ENCODE peak calls at places on chromosome 21, in seven cellular contexts. Y is Peyer's patch, A is transverse colon, D is stomach, N is breast epithelium, Q is IMR-90, Z is uterus. O is an unnamed sample.

GRCh38 chr21:38171723-38172344 is 85.0 kb upstream of the KCNJ15 start:
- DNase-seq in Y (no peak), A (no peak), D (no peak), N (no peak), Q (peak; percentile 45), Z (no peak), O (no peak)

GRCh38 chr21:8992731-8993174 is 1528.6 kb upstream of the TPTE start:
- DNase-seq in Y (peak; percentile 57), A (no peak), D (no peak), N (no peak), Q (no peak), Z (no peak), O (peak; percentile 96)

GRCh38 chr21:15932681-15933200 is 203.0 kb downstream of the USP25 start:
- DNase-seq in Y (no peak), A (no peak), D (no peak), N (no peak), Q (no peak), Z (no peak), O (no peak)

GRCh38 chr21:29205009-29205408 is 74.6 kb downstream of the MAP3K7CL start:
- DNase-seq in Y (no peak), A (no peak), D (no peak), N (no peak), Q (no peak), Z (no peak), O (no peak)

GRCh38 chr21:37742532-37742931 is 173.7 kb downstream of the KCNJ6 start:
- DNase-seq in Y (no peak), A (no peak), D (no peak), N (no peak), Q (peak; percentile 4), Z (no peak), O (no peak)

GRCh38 chr21:38254970-38255369 is 1.8 kb upstream of the KCNJ15 start:
- DNase-seq in Y (no peak), A (no peak), D (peak; percentile 39), N (no peak), Q (no peak), Z (no peak), O (no peak)

GRCh38 chr21:16116798-16117197 is 387.0 kb downstream of the USP25 start:
- DNase-seq in Y (no peak), A (no peak), D (no peak), N (no peak), Q (peak; percentile 77), Z (no peak), O (no peak)

GRCh38 chr21:25999935-26000582 is 170.5 kb downstream of the APP start:
- DNase-seq in Y (peak; percentile 52), A (peak; percentile 42), D (no peak), N (no peak), Q (no peak), Z (no peak), O (no peak)

GRCh38 chr21:16942703-16943102 is 570.1 kb upstream of the CXADR start:
- DNase-seq in Y (no peak), A (no peak), D (no peak), N (no peak), Q (peak; percentile 17), Z (no peak), O (no peak)

GRCh38 chr21:40901690-40902089 is 54.7 kb upstream of the DSCAM start:
- DNase-seq in Y (no peak), A (no peak), D (peak; percentile 51), N (peak; percentile 67), Q (no peak), Z (peak; percentile 52), O (no peak)

GRCh38 chr21:28687571-28687970 is 305.1 kb downstream of the LTN1 start:
- DNase-seq in Y (no peak), A (no peak), D (no peak), N (no peak), Q (no peak), Z (no peak), O (no peak)

GRCh38 chr21:37365657-37366487 is 701 bp upstream of the DYRK1A start:
- DNase-seq in Y (peak; percentile 88), A (peak; percentile 76), D (peak; percentile 77), N (peak; percentile 69), Q (peak; percentile 45), Z (peak; percentile 54), O (no peak)

GRCh38 chr21:38470762-38471161 is 27.5 kb downstream of the ERG start:
- DNase-seq in Y (no peak), A (no peak), D (no peak), N (no peak), Q (no peak), Z (no peak), O (no peak)

GRCh38 chr21:33241846-33242245 is 12.1 kb downstream of the IFNAR2 start:
- DNase-seq in Y (no peak), A (no peak), D (no peak), N (no peak), Q (no peak), Z (no peak), O (no peak)
- H3K4me1 ChIP-seq in Y (no peaks in the 10 kb centered on the region), A (no peaks in the 10 kb centered on the region), D (no peaks in the 10 kb centered on the region), N (no peaks in the 10 kb centered on the region), Q (peaks cover 4% of the 10 kb centered on the region), Z (no peaks in the 10 kb centered on the region), O (peaks cover 12% of the 10 kb centered on the region)

GRCh38 chr21:20016431-20017005 is 981.7 kb upstream of the NCAM2 start:
- DNase-seq in Y (no peak), A (no peak), D (no peak), N (no peak), Q (no peak), Z (no peak), O (no peak)

GRCh38 chr21:20013851-20014250 is 984.4 kb upstream of the NCAM2 start:
- DNase-seq in Y (no peak), A (no peak), D (no peak), N (no peak), Q (no peak), Z (no peak), O (no peak)

DNA sequence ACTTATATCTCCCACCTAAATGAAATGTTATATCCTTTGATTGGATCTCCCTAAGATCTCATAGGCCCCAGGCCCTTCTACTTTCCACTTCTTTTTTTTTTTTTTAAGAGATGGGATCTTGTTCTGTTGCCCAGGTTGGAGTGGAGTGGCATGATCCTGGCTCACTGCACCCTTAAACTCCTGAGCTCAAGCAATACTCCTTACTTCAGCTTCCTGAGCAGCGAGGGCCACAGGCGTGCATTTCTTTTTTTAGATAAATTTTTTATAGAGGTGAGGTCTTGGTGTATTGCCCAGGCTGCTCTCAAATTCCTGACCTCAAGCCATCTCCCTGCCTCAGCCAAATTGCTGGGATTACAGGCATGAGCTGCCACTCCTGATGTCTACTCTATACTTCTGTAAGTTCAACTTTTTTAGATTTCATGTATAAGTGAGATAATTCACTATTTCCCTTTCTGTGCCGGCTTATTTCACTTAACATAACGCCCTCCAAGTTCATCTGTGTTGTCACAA is 987.5 kb upstream of the NCAM2 start:
- DNase-seq in Y (no peak), A (no peak), D (no peak), N (no peak), Q (no peak), Z (no peak), O (no peak)
- TF ChIP-seq POLR2A in Y (no peak), A (no peak), D (no peak), N (no peak), Q (no peak), Z (no peak), O (no peak)

GRCh38 chr21:35321322-35322200 is 272.5 kb upstream of the RUNX1 start:
- DNase-seq in Y (no peak), A (no peak), D (no peak), N (no peak), Q (no peak), Z (no peak), O (peak; percentile 87)

GRCh38 chr21:35326677-35327076 is 277.6 kb upstream of the RUNX1 start:
- DNase-seq in Y (no peak), A (no peak), D (no peak), N (no peak), Q (peak; percentile 18), Z (no peak), O (peak; percentile 79)

GRCh38 chr21:35325953-35326352 is 276.9 kb upstream of the RUNX1 start:
- DNase-seq in Y (no peak), A (no peak), D (no peak), N (no peak), Q (no peak), Z (no peak), O (no peak)

GRCh38 chr21:35323947-35324346 is 274.8 kb upstream of the RUNX1 start:
- DNase-seq in Y (no peak), A (peak; percentile 55), D (no peak), N (no peak), Q (no peak), Z (no peak), O (peak; percentile 91)

GRCh38 chr21:35324372-35325220 is 275.5 kb upstream of the RUNX1 start:
- DNase-seq in Y (no peak), A (peak; percentile 14), D (no peak), N (no peak), Q (peak; percentile 63), Z (no peak), O (peak; percentile 85)
- H3K4me3 ChIP-seq in Y (no peak overlapping the region), A (no peak overlapping the region), D (no peak overlapping the region), N (no peak overlapping the region), Q (no peak overlapping the region), Z (no peak overlapping the region), O (no peak overlapping the region)

GRCh38 chr21:42406846-42407245 is 3.1 kb downstream of the UBASH3A start:
- DNase-seq in Y (no peak), A (no peak), D (no peak), N (no peak), Q (no peak), Z (no peak), O (no peak)
- H3K4me1 ChIP-seq in Y (no peaks in the 10 kb centered on the region), A (no peaks in the 10 kb centered on the region), D (peaks cover 3% of the 10 kb centered on the region), N (no peaks in the 10 kb centered on the region), Q (no peaks in the 10 kb centered on the region), Z (no peaks in the 10 kb centered on the region), O (no peaks in the 10 kb centered on the region)

DNA sequence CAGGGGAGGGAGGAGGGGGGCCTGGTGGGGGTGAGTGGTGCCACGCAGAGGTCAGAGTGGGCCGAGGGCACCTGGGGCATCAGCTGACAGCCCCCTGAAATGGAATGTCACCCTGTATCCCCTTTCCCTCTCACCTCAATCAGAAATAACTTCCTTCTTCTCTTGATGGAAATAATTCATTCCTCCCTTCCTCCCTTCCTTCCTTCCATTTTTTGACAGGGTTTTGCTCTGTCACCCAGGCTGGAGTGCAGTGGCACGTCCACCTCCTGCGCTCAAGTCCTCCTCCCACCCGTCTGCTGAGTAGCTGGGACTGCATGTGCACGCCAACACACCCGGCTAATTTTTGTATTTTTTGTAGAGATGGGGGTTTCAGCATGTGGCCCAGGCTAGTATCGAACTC is 48.4 kb upstream of the LRRC3 start:
- DNase-seq in Y (no peak), A (no peak), D (no peak), N (no peak), Q (no peak), Z (no peak), O (no peak)
- TF ChIP-seq POLR2A in Y (no peak), A (no peak), D (no peak), N (no peak), Q (no peak), Z (no peak), O (no peak)

GRCh38 chr21:14545906-14546480 is at the start of gene SAMSN1:
- DNase-seq in Y (no peak), A (peak; percentile 53), D (peak; percentile 34), N (peak; percentile 19), Q (no peak), Z (no peak), O (no peak)
- H3K4me3 ChIP-seq in Y (peak within 1 kb of the TSS; percentile 35), A (peak within 1 kb of the TSS; percentile 10), D (peak within 1 kb of the TSS; percentile 0), N (peak within 1 kb of the TSS; percentile 21), Q (no peak within 1 kb of the TSS), Z (no peak within 1 kb of the TSS), O (peak within 1 kb of the TSS; percentile 22)

GRCh38 chr21:45766501-45766900 is 123.0 kb downstream of the PCBP3 start:
- DNase-seq in Y (no peak), A (no peak), D (no peak), N (no peak), Q (no peak), Z (no peak), O (no peak)
- H3K4me1 ChIP-seq in Y (no peaks in the 10 kb centered on the region), A (no peaks in the 10 kb centered on the region), D (no peaks in the 10 kb centered on the region), N (no peaks in the 10 kb centered on the region), Q (peaks cover 1% of the 10 kb centered on the region), Z (no peaks in the 10 kb centered on the region), O (peaks cover 4% of the 10 kb centered on the region)

GRCh38 chr21:43333301-43334062 is 93.4 kb downstream of the SIK1 start:
- DNase-seq in Y (no peak), A (no peak), D (peak; percentile 64), N (peak; percentile 92), Q (peak; percentile 96), Z (peak; percentile 34), O (no peak)
- TF ChIP-seq POLR2A in Y (no peak), A (no peak), D (no peak), N (no peak), Q (peak; percentile 82), Z (no peak), O (no peak)

O was measured in esophagus muscularis mucosa.